ENCODE peak calls at places on chromosomes 1 and 21, in seven cellular contexts. X is sigmoid colon, V is heart right ventricle, S is astrocyte of the spinal cord, C is fibroblast of lung, J is foreskin fibroblast, Z is PC-3. E is an unnamed sample.

GRCh38 chr1:117616967-117617366 is 11.1 kb downstream of the TENT5C start:
- DNase-seq in X (no peak), V (no peak), S (no peak), C (no peak), J (no peak), Z (no peak), E (no peak)

GRCh38 chr1:61496501-61496900 is 228.4 kb downstream of the TM2D1 start:
- DNase-seq in X (no peak), V (no peak), S (no peak), C (no peak), J (peak), Z (peak), E (no peak)

GRCh38 chr21:26674324-26674723 is 101.2 kb upstream of the CYYR1 start:
- DNase-seq in X (no peak), V (no peak), S (no peak), C (no peak), J (no peak), Z (no peak), E (no peak)

GRCh38 chr1:54105736-54106269 is 47.0 kb downstream of the CDCP2 start:
- DNase-seq in X (no peak), V (no peak), S (no peak), C (peak), J (peak), Z (no peak), E (no peak)

GRCh38 chr1:166905930-166906329 is 29.9 kb upstream of the TADA1 start:
- DNase-seq in X (no peak), V (no peak), S (peak), C (no peak), J (no peak), Z (peak), E (peak)

GRCh38 chr1:65026235-65026634 is 59.9 kb upstream of the JAK1 start:
- DNase-seq in X (no peak), V (no peak), S (no peak), C (no peak), J (no peak), Z (no peak), E (no peak)

GRCh38 chr1:26838474-26839338 is 12.2 kb downstream of the ZDHHC18 start:
- DNase-seq in X (no peak), V (no peak), S (no peak), C (no peak), J (no peak), Z (no peak), E (no peak)

GRCh38 chr1:203475012-203475981 is at the start of gene PRELP:
- DNase-seq in X (peak), V (peak), S (no peak), C (peak), J (peak), Z (peak), E (no peak)

GRCh38 chr1:69976896-69977295 is 228.5 kb downstream of the LRRC40 start:
- DNase-seq in X (no peak), V (no peak), S (peak), C (peak), J (peak), Z (no peak), E (no peak)

GRCh38 chr1:109503935-109504334 is 5.6 kb downstream of the AMIGO1 start:
- DNase-seq in X (no peak), V (no peak), S (no peak), C (no peak), J (no peak), Z (no peak), E (no peak)

GRCh38 chr1:208127791-208128408 is 116.3 kb downstream of the PLXNA2 start:
- DNase-seq in X (peak), V (no peak), S (no peak), C (no peak), J (no peak), Z (no peak), E (no peak)

GRCh38 chr1:169289016-169289415 is 78.6 kb downstream of the NME7 start:
- DNase-seq in X (no peak), V (no peak), S (no peak), C (no peak), J (no peak), Z (no peak), E (no peak)

GRCh38 chr1:155596864-155597263 is 13.2 kb upstream of the MSTO1 start:
- DNase-seq in X (no peak), V (no peak), S (no peak), C (no peak), J (no peak), Z (no peak), E (no peak)

GRCh38 chr1:64366821-64367220 is 103.1 kb upstream of the CACHD1 start:
- DNase-seq in X (no peak), V (no peak), S (no peak), C (no peak), J (no peak), Z (no peak), E (no peak)

GRCh38 chr21:43312011-43312410 is 114.9 kb downstream of the SIK1 start:
- DNase-seq in X (no peak), V (no peak), S (no peak), C (no peak), J (no peak), Z (no peak), E (no peak)

GRCh38 chr1:163085904-163086268 is 16.7 kb downstream of the RGS4 start:
- DNase-seq in X (no peak), V (no peak), S (no peak), C (peak), J (peak), Z (peak), E (no peak)

DNA sequence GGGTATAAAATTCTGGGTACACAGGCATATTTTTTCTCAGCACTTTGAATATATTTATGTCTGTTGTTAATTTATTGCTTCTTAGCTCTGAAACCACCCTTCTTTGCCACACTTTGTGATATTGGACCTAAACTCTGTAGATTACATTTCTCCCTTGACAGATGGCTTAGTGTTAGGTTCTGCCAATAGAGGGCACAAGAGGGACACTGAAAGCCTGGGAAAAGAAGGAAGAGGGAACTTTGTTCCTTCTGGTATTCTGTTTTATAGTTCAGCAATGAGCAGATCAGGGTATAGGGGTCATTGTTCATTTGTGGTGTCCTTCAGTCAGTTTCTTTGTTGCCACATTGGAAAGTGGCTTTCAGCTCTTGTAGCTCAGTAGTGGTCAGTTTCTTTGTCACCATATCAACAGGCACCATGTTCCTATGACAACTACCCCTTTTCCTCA is 423.5 kb upstream of the PROX1 start:
- DNase-seq in X (no peak), V (no peak), S (no peak), C (no peak), J (no peak), Z (peak), E (no peak)
- H3K4me3 ChIP-seq in X (no peak), V (no peak), S (no peak), C (no peak), J (no peak), Z (no peak), E (no peak)

DNA sequence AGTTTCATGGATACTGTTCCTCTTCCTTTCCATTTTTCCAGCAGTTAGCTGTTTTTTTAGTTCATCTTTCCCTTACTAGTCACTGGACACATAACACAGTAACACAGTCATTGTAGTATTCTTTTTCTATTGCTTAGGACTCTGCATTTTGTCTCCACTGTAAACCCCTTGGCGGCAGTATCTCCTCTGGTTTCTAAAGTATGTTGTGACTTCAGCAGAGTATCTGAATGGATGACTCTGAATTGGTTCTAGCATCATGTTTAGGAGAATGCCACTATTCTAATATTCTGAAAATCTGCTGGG is 2.2 kb downstream of the CDC7 start:
- DNase-seq in X (no peak), V (no peak), S (peak), C (peak), J (peak), Z (peak), E (peak)
- TF ChIP-seq CTCF in X (no peak), V (no peak), S (peak), C (no peak), J (no peak), Z (peak), E (peak)

DNA sequence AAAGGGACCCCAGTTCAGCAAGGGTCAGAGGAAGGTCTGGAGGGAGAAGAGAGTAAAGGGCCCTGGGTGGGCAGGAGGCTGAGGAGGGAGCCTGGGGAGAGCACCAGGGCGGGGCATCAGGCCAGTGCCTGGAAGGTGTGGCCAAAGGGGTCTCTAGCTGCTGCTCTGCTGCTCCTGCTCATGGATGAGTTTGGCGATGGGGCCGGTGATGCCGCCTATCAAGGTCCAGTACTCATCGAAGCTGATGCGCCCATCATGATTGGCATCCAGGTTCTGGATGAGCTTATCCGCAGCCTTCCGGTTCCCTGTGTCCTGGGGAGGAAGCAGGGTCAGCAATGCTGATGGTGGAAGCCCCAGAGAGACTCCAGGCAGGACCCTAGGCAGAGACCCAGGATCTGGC is 5.6 kb downstream of the S100A16 start:
- DNase-seq in X (no peak), V (no peak), S (no peak), C (no peak), J (no peak), Z (no peak), E (no peak)
- H3K4me3 ChIP-seq in X (no peak), V (peak), S (no peak), C (no peak), J (no peak), Z (peak), E (no peak)

GRCh38 chr1:214076004-214076320 is 88.2 kb downstream of the PROX1 start:
- DNase-seq in X (no peak), V (no peak), S (no peak), C (no peak), J (no peak), Z (no peak), E (no peak)

GRCh38 chr1:214074477-214074876 is 86.7 kb downstream of the PROX1 start:
- DNase-seq in X (no peak), V (no peak), S (no peak), C (no peak), J (no peak), Z (no peak), E (no peak)

GRCh38 chr1:214075305-214076003 is 87.7 kb downstream of the PROX1 start:
- DNase-seq in X (no peak), V (no peak), S (no peak), C (no peak), J (no peak), Z (no peak), E (no peak)

GRCh38 chr1:214078950-214079349 is 91.2 kb downstream of the PROX1 start:
- DNase-seq in X (no peak), V (no peak), S (no peak), C (no peak), J (no peak), Z (no peak), E (no peak)

GRCh38 chr1:214076341-214077035 is 88.7 kb downstream of the PROX1 start:
- DNase-seq in X (no peak), V (no peak), S (no peak), C (no peak), J (no peak), Z (no peak), E (no peak)
- TF ChIP-seq CTCF in X (no peak), V (no peak), S (no peak), C (no peak), J (no peak), Z (no peak), E (no peak)

DNA sequence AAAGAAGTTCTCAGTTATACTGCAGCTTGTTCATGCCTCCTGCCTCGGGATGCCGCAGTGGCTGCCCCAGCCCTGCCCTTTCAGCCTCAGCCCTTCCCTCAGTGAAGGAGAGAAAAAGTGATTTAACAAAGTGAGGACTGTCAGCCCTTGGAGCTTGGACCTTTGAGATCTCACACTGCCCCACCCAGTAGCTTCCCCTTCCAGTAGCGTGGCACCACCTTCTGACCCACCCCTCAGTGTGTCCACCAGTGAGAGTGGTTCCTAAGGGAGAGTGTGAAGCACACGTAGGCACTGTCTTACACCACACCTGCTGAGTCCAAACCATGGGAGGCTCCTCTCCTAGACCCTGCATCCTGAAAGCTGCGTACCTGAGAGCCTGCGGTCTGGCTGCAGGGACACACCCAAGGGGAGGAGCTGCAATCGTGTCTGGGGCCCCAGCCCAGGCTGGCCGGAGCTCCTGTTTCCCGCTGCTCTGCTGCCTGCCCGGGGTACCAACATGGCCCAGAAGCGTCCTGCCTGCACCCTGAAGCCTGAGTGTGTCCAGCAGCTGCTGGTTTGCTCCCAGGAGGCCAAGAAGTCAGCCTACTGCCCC is at the start of gene CDA:
- DNase-seq in X (peak), V (no peak), S (no peak), C (no peak), J (peak), Z (peak), E (no peak)
- H3K4me3 ChIP-seq in X (peak), V (peak), S (no peak), C (peak), J (no peak), Z (peak), E (no peak)

GRCh38 chr1:158112994-158113758 is 67.5 kb upstream of the CD1D start:
- DNase-seq in X (no peak), V (peak), S (peak), C (peak), J (peak), Z (no peak), E (no peak)
- TF ChIP-seq CTCF in X (no peak), V (peak), S (peak), C (peak), J (no peak), Z (no peak), E (peak)

DNA sequence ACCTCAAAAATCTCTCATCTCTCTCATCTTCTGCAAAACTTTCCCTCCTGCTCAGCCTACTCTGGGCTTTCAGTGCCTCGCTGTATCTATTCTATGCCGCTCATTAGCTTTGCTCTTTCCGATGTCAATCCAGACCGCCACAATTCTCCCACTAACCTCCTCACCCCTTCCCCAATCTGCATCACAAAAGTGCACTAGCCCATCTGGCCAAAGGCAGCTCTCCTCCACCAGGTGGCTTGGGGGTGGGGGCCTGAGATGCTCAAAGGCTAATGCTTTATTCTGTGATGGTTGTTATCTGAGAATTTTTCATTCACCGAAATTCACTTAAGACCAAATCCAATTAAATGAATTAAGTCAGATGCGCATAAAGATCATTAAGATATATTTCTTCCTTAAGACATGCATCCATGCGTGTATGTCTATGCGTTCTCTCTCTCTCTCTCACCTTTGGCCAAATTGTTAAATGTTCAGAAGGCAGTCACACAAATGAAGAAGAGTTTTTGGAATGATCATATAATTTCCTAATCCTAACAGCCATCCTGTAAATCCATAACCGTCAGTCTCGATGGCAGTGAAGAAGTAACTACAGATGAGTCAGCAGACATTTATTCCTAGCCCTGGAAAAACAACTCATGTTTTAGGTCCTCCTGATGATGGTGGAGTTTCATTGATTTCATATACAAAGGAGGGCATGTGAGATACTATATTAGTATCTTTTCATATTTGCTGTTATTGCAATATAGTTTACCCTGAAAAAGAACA is 111.3 kb downstream of the C1orf21 start:
- DNase-seq in X (no peak), V (no peak), S (no peak), C (no peak), J (no peak), Z (no peak), E (no peak)
- H3K4me3 ChIP-seq in X (no peak), V (no peak), S (no peak), C (no peak), J (no peak), Z (no peak), E (no peak)

DNA sequence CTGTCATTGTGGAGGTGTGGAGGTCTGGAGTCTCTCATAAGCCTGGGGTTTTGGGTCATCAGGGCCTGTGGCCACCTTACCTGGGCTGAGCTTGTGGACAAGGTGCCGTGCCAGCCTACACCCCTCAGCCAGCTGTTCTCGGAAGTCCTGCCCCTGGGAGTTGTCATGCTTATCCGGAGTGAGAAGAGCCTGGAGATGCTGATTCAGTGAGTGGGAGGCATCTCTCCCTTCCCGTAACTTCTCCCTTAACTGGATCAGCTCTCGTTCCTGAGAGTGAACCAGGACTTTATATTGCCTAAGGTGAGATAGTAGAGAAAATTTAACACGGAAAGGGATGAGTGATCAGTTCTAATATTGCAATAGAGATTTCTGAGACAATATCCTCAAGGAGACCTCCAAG is 30.0 kb upstream of the REG4 start:
- DNase-seq in X (no peak), V (no peak), S (no peak), C (no peak), J (no peak), Z (no peak), E (no peak)
- TF ChIP-seq CTCF in X (no peak), V (no peak), S (no peak), C (no peak), J (no peak), Z (no peak), E (no peak)

E was measured in astrocyte of the cerebellum.